ENCODE peak calls at places on chromosome 5, in five cellular contexts. One of them, this sample, is unnamed.

GRCh38 chr5:173287086-173287485 is 41.1 kb downstream of the STC2 start:
- DNase-seq in nucleus accumbens: no peak
- DNase-seq in stimulated activated CD4-positive, alpha-beta T cell treated with anti-CD3 and anti-CD28 coated beads, Interleukin-1b, Interleukin-23, amount 100 ng/mL, for 48 hours: no peak
- DNase-seq in lower lobe of right lung: no peak
- DNase-seq in activated CD4-positive, alpha-beta T cell treated with anti-CD3 and anti-CD28 coated beads, Interleukin-2, amount 50 U/mL, for 1 hour: no peak
- DNase-seq in this sample: no peak

GRCh38 chr5:163330723-163331668 is 106.4 kb upstream of the CCNG1 start:
- DNase-seq in nucleus accumbens: no peak
- DNase-seq in stimulated activated CD4-positive, alpha-beta T cell treated with anti-CD3 and anti-CD28 coated beads, Interleukin-1b, Interleukin-23, amount 100 ng/mL, for 48 hours: no peak
- DNase-seq in lower lobe of right lung: no peak
- DNase-seq in activated CD4-positive, alpha-beta T cell treated with anti-CD3 and anti-CD28 coated beads, Interleukin-2, amount 50 U/mL, for 1 hour: no peak
- DNase-seq in this sample: no peak

GRCh38 chr5:155015239-155015638 is 1.7 kb downstream of the KIF4B start:
- DNase-seq in nucleus accumbens: no peak
- DNase-seq in stimulated activated CD4-positive, alpha-beta T cell treated with anti-CD3 and anti-CD28 coated beads, Interleukin-1b, Interleukin-23, amount 100 ng/mL, for 48 hours: no peak
- DNase-seq in lower lobe of right lung: no peak
- DNase-seq in activated CD4-positive, alpha-beta T cell treated with anti-CD3 and anti-CD28 coated beads, Interleukin-2, amount 50 U/mL, for 1 hour: no peak
- DNase-seq in this sample: no peak

GRCh38 chr5:60260658-60261057 is 367.1 kb upstream of the PDE4D start:
- DNase-seq in nucleus accumbens: no peak
- DNase-seq in stimulated activated CD4-positive, alpha-beta T cell treated with anti-CD3 and anti-CD28 coated beads, Interleukin-1b, Interleukin-23, amount 100 ng/mL, for 48 hours: no peak
- DNase-seq in lower lobe of right lung: no peak
- DNase-seq in activated CD4-positive, alpha-beta T cell treated with anti-CD3 and anti-CD28 coated beads, Interleukin-2, amount 50 U/mL, for 1 hour: no peak
- DNase-seq in this sample: no peak

GRCh38 chr5:67004730-67005350 is 191.8 kb downstream of the CD180 start:
- DNase-seq in nucleus accumbens: no peak
- DNase-seq in stimulated activated CD4-positive, alpha-beta T cell treated with anti-CD3 and anti-CD28 coated beads, Interleukin-1b, Interleukin-23, amount 100 ng/mL, for 48 hours: no peak
- DNase-seq in lower lobe of right lung: no peak
- DNase-seq in activated CD4-positive, alpha-beta T cell treated with anti-CD3 and anti-CD28 coated beads, Interleukin-2, amount 50 U/mL, for 1 hour: no peak
- DNase-seq in this sample: no peak

GRCh38 chr5:176677209-176677931 is 30.1 kb downstream of the TSPAN17 start:
- DNase-seq in nucleus accumbens: no peak
- DNase-seq in stimulated activated CD4-positive, alpha-beta T cell treated with anti-CD3 and anti-CD28 coated beads, Interleukin-1b, Interleukin-23, amount 100 ng/mL, for 48 hours: no peak
- DNase-seq in lower lobe of right lung: no peak
- DNase-seq in activated CD4-positive, alpha-beta T cell treated with anti-CD3 and anti-CD28 coated beads, Interleukin-2, amount 50 U/mL, for 1 hour: no peak
- DNase-seq in this sample: no peak

GRCh38 chr5:140130949-140131733 is 5.4 kb downstream of the IGIP start:
- DNase-seq in nucleus accumbens: no peak
- DNase-seq in stimulated activated CD4-positive, alpha-beta T cell treated with anti-CD3 and anti-CD28 coated beads, Interleukin-1b, Interleukin-23, amount 100 ng/mL, for 48 hours: no peak
- DNase-seq in lower lobe of right lung: no peak
- DNase-seq in activated CD4-positive, alpha-beta T cell treated with anti-CD3 and anti-CD28 coated beads, Interleukin-2, amount 50 U/mL, for 1 hour: no peak
- DNase-seq in this sample: no peak

GRCh38 chr5:170121321-170121720 is 15.6 kb downstream of the FOXI1 start:
- DNase-seq in nucleus accumbens: no peak
- DNase-seq in stimulated activated CD4-positive, alpha-beta T cell treated with anti-CD3 and anti-CD28 coated beads, Interleukin-1b, Interleukin-23, amount 100 ng/mL, for 48 hours: no peak
- DNase-seq in lower lobe of right lung: no peak
- DNase-seq in activated CD4-positive, alpha-beta T cell treated with anti-CD3 and anti-CD28 coated beads, Interleukin-2, amount 50 U/mL, for 1 hour: no peak
- DNase-seq in this sample: no peak

GRCh38 chr5:180353226-180353962 is at the start of gene GFPT2:
- DNase-seq in nucleus accumbens: peak; percentile 69
- DNase-seq in stimulated activated CD4-positive, alpha-beta T cell treated with anti-CD3 and anti-CD28 coated beads, Interleukin-1b, Interleukin-23, amount 100 ng/mL, for 48 hours: peak; percentile 64
- DNase-seq in lower lobe of right lung: peak; percentile 77
- DNase-seq in activated CD4-positive, alpha-beta T cell treated with anti-CD3 and anti-CD28 coated beads, Interleukin-2, amount 50 U/mL, for 1 hour: peak; percentile 67
- DNase-seq in this sample: peak; percentile 81

GRCh38 chr5:141805874-141806273 is 72.3 kb downstream of the PCDH1 start:
- DNase-seq in nucleus accumbens: no peak
- DNase-seq in stimulated activated CD4-positive, alpha-beta T cell treated with anti-CD3 and anti-CD28 coated beads, Interleukin-1b, Interleukin-23, amount 100 ng/mL, for 48 hours: no peak
- DNase-seq in lower lobe of right lung: no peak
- DNase-seq in activated CD4-positive, alpha-beta T cell treated with anti-CD3 and anti-CD28 coated beads, Interleukin-2, amount 50 U/mL, for 1 hour: no peak
- DNase-seq in this sample: no peak

GRCh38 chr5:149071756-149072155 is 8.9 kb upstream of the SH3TC2 start:
- DNase-seq in nucleus accumbens: no peak
- DNase-seq in stimulated activated CD4-positive, alpha-beta T cell treated with anti-CD3 and anti-CD28 coated beads, Interleukin-1b, Interleukin-23, amount 100 ng/mL, for 48 hours: no peak
- DNase-seq in lower lobe of right lung: no peak
- DNase-seq in activated CD4-positive, alpha-beta T cell treated with anti-CD3 and anti-CD28 coated beads, Interleukin-2, amount 50 U/mL, for 1 hour: no peak
- DNase-seq in this sample: no peak

GRCh38 chr5:169300468-169301385 is at the start of gene SLIT3:
- DNase-seq in nucleus accumbens: no peak
- DNase-seq in stimulated activated CD4-positive, alpha-beta T cell treated with anti-CD3 and anti-CD28 coated beads, Interleukin-1b, Interleukin-23, amount 100 ng/mL, for 48 hours: no peak
- DNase-seq in lower lobe of right lung: no peak
- DNase-seq in activated CD4-positive, alpha-beta T cell treated with anti-CD3 and anti-CD28 coated beads, Interleukin-2, amount 50 U/mL, for 1 hour: no peak
- DNase-seq in this sample: no peak

GRCh38 chr5:175457466-175457865 is 13.5 kb upstream of the DRD1 start:
- DNase-seq in nucleus accumbens: no peak
- DNase-seq in stimulated activated CD4-positive, alpha-beta T cell treated with anti-CD3 and anti-CD28 coated beads, Interleukin-1b, Interleukin-23, amount 100 ng/mL, for 48 hours: no peak
- DNase-seq in lower lobe of right lung: no peak
- DNase-seq in activated CD4-positive, alpha-beta T cell treated with anti-CD3 and anti-CD28 coated beads, Interleukin-2, amount 50 U/mL, for 1 hour: no peak
- DNase-seq in this sample: no peak

GRCh38 chr5:37552770-37553719 is 173.9 kb downstream of the WDR70 start:
- DNase-seq in nucleus accumbens: no peak
- DNase-seq in stimulated activated CD4-positive, alpha-beta T cell treated with anti-CD3 and anti-CD28 coated beads, Interleukin-1b, Interleukin-23, amount 100 ng/mL, for 48 hours: no peak
- DNase-seq in lower lobe of right lung: no peak
- DNase-seq in activated CD4-positive, alpha-beta T cell treated with anti-CD3 and anti-CD28 coated beads, Interleukin-2, amount 50 U/mL, for 1 hour: no peak
- DNase-seq in this sample: no peak

GRCh38 chr5:6889030-6889429 is 175.8 kb downstream of the TENT4A start:
- DNase-seq in nucleus accumbens: no peak
- DNase-seq in stimulated activated CD4-positive, alpha-beta T cell treated with anti-CD3 and anti-CD28 coated beads, Interleukin-1b, Interleukin-23, amount 100 ng/mL, for 48 hours: no peak
- DNase-seq in lower lobe of right lung: no peak
- DNase-seq in activated CD4-positive, alpha-beta T cell treated with anti-CD3 and anti-CD28 coated beads, Interleukin-2, amount 50 U/mL, for 1 hour: no peak
- DNase-seq in this sample: no peak

GRCh38 chr5:111016801-111017200 is 54.7 kb upstream of the TSLP start:
- DNase-seq in nucleus accumbens: no peak
- DNase-seq in stimulated activated CD4-positive, alpha-beta T cell treated with anti-CD3 and anti-CD28 coated beads, Interleukin-1b, Interleukin-23, amount 100 ng/mL, for 48 hours: no peak
- DNase-seq in lower lobe of right lung: no peak
- DNase-seq in activated CD4-positive, alpha-beta T cell treated with anti-CD3 and anti-CD28 coated beads, Interleukin-2, amount 50 U/mL, for 1 hour: no peak
- DNase-seq in this sample: no peak

GRCh38 chr5:177371705-177372533 is 12.3 kb upstream of the SLC34A1 start:
- DNase-seq in nucleus accumbens: no peak
- DNase-seq in stimulated activated CD4-positive, alpha-beta T cell treated with anti-CD3 and anti-CD28 coated beads, Interleukin-1b, Interleukin-23, amount 100 ng/mL, for 48 hours: no peak
- DNase-seq in lower lobe of right lung: no peak
- DNase-seq in activated CD4-positive, alpha-beta T cell treated with anti-CD3 and anti-CD28 coated beads, Interleukin-2, amount 50 U/mL, for 1 hour: peak; percentile 32
- DNase-seq in this sample: peak; percentile 61

GRCh38 chr5:139904566-139905400 is 109.2 kb downstream of the PSD2 start:
- DNase-seq in nucleus accumbens: peak; percentile 11
- DNase-seq in stimulated activated CD4-positive, alpha-beta T cell treated with anti-CD3 and anti-CD28 coated beads, Interleukin-1b, Interleukin-23, amount 100 ng/mL, for 48 hours: no peak
- DNase-seq in lower lobe of right lung: no peak
- DNase-seq in activated CD4-positive, alpha-beta T cell treated with anti-CD3 and anti-CD28 coated beads, Interleukin-2, amount 50 U/mL, for 1 hour: no peak
- DNase-seq in this sample: no peak

GRCh38 chr5:1524799-1525623 is 1.3 kb upstream of the LPCAT1 start:
- DNase-seq in nucleus accumbens: no peak
- DNase-seq in stimulated activated CD4-positive, alpha-beta T cell treated with anti-CD3 and anti-CD28 coated beads, Interleukin-1b, Interleukin-23, amount 100 ng/mL, for 48 hours: no peak
- DNase-seq in lower lobe of right lung: peak; percentile 49
- DNase-seq in activated CD4-positive, alpha-beta T cell treated with anti-CD3 and anti-CD28 coated beads, Interleukin-2, amount 50 U/mL, for 1 hour: no peak
- DNase-seq in this sample: no peak

GRCh38 chr5:42950466-42951168 is 89.5 kb downstream of the ANXA2R start:
- DNase-seq in nucleus accumbens: no peak
- DNase-seq in stimulated activated CD4-positive, alpha-beta T cell treated with anti-CD3 and anti-CD28 coated beads, Interleukin-1b, Interleukin-23, amount 100 ng/mL, for 48 hours: peak; percentile 75
- DNase-seq in lower lobe of right lung: peak; percentile 72
- DNase-seq in activated CD4-positive, alpha-beta T cell treated with anti-CD3 and anti-CD28 coated beads, Interleukin-2, amount 50 U/mL, for 1 hour: peak; percentile 64
- DNase-seq in this sample: peak; percentile 86

GRCh38 chr5:83370957-83371356 is 100.6 kb upstream of the VCAN start:
- DNase-seq in nucleus accumbens: no peak
- DNase-seq in stimulated activated CD4-positive, alpha-beta T cell treated with anti-CD3 and anti-CD28 coated beads, Interleukin-1b, Interleukin-23, amount 100 ng/mL, for 48 hours: no peak
- DNase-seq in lower lobe of right lung: no peak
- DNase-seq in activated CD4-positive, alpha-beta T cell treated with anti-CD3 and anti-CD28 coated beads, Interleukin-2, amount 50 U/mL, for 1 hour: no peak
- DNase-seq in this sample: no peak